ENCODE peak calls at places on chromosomes 4 and X, in ten cellular contexts. Q, B, R, F, G, E, I, C, X and O are unnamed samples.

GRCh38 chr4:144174401-144175067 is 34.0 kb upstream of the GYPA start:
- DNase-seq in I (peak; percentile 67), F (peak; percentile 77), X (peak; percentile 70), R (peak; percentile 50), E (peak; percentile 76), C (peak; percentile 81), Q (peak; percentile 70), B (peak; percentile 16), G (peak; percentile 35), O (peak; percentile 43)

GRCh38 chrX:24131476-24131875 is 18.1 kb upstream of the ZFX start:
- DNase-seq in E (no peak), X (no peak), B (no peak), C (no peak), G (no peak), Q (no peak), R (no peak), F (no peak), I (no peak), O (no peak)

GRCh38 chr4:17347445-17347844 is 164.4 kb downstream of the QDPR start:
- DNase-seq in C (peak; percentile 28), Q (peak; percentile 53), G (peak; percentile 45), F (peak; percentile 40), B (no peak), X (peak; percentile 45), R (peak; percentile 3), E (peak; percentile 28), I (peak; percentile 36), O (no peak)

GRCh38 chr4:54176202-54176601 is 52.9 kb upstream of the PDGFRA start:
- DNase-seq in C (no peak), F (no peak), G (no peak), B (no peak), I (no peak), Q (no peak), X (no peak), E (no peak), R (no peak), O (no peak)

GRCh38 chr4:7987148-7987989 is 47.7 kb upstream of the AFAP1 start:
- DNase-seq in B (peak; percentile 23), X (peak; percentile 82), I (peak; percentile 80), G (peak; percentile 67), E (peak; percentile 77), F (peak; percentile 74), R (peak; percentile 59), C (peak; percentile 86), Q (peak; percentile 60), O (peak; percentile 40)

GRCh38 chrX:25016938-25017598 is 1.3 kb upstream of the ARX start:
- DNase-seq in C (no peak), I (peak; percentile 36), R (no peak), Q (no peak), X (no peak), E (no peak), F (no peak), B (no peak), G (no peak), O (no peak)

GRCh38 chrX:46601283-46601682 is 27.7 kb downstream of the CHST7 start:
- DNase-seq in F (no peak), E (peak; percentile 84), X (no peak), G (no peak), B (no peak), R (no peak), C (no peak), I (no peak), Q (no peak), O (peak; percentile 67)

GRCh38 chrX:118346258-118347094 is 570 bp downstream of the WDR44 start:
- DNase-seq in I (peak; percentile 58), C (peak; percentile 20), G (peak; percentile 55), X (peak; percentile 55), E (no peak), B (no peak), Q (peak; percentile 30), F (peak; percentile 24), R (peak; percentile 14), O (no peak)

GRCh38 chr4:81684357-81684756 is 212.7 kb upstream of the RASGEF1B start:
- DNase-seq in F (no peak), E (no peak), Q (no peak), I (no peak), R (no peak), X (peak; percentile 12), C (no peak), B (no peak), G (no peak), O (no peak)

GRCh38 chr4:99390060-99390459 is 37.5 kb upstream of the ADH1C start:
- DNase-seq in B (no peak), I (no peak), R (no peak), E (peak; percentile 87), F (no peak), X (no peak), C (no peak), Q (no peak), G (no peak), O (peak; percentile 31)

GRCh38 chr4:164012396-164013027 is 518.0 kb downstream of the TMA16 start:
- DNase-seq in G (peak; percentile 16), B (no peak), E (peak; percentile 70), I (peak; percentile 76), Q (peak; percentile 33), C (peak; percentile 58), F (no peak), X (peak; percentile 82), R (peak; percentile 16), O (peak; percentile 20)

GRCh38 chr4:25451676-25452075 is 74.6 kb downstream of the ANAPC4 start:
- DNase-seq in X (no peak), G (no peak), R (no peak), I (no peak), C (no peak), E (no peak), Q (no peak), F (no peak), B (no peak), O (no peak)

GRCh38 chr4:81754169-81754568 is 282.5 kb upstream of the RASGEF1B start:
- DNase-seq in I (no peak), G (no peak), X (no peak), R (peak; percentile 14), C (peak; percentile 2), B (no peak), E (no peak), Q (no peak), F (no peak), O (no peak)

GRCh38 chr4:77385124-77385969 is 220.3 kb upstream of the CXCL13 start:
- DNase-seq in I (peak; percentile 78), Q (peak; percentile 61), F (peak; percentile 71), X (peak; percentile 42), G (peak; percentile 56), C (peak; percentile 61), E (peak; percentile 77), B (peak; percentile 15), R (peak; percentile 53), O (peak; percentile 39)

GRCh38 chrX:110188701-110189558 is 129.0 kb downstream of the AMMECR1 start:
- DNase-seq in X (peak; percentile 52), G (no peak), F (peak; percentile 47), R (no peak), C (no peak), B (no peak), E (no peak), I (no peak), Q (peak; percentile 37), O (no peak)

GRCh38 chr4:40586034-40586433 is 43.6 kb downstream of the RBM47 start:
- DNase-seq in X (no peak), E (no peak), R (peak; percentile 50), B (no peak), Q (no peak), F (no peak), G (no peak), I (no peak), C (no peak), O (peak; percentile 47)

GRCh38 chr4:124993838-124994237 is 281.3 kb upstream of the ANKRD50 start:
- DNase-seq in C (no peak), Q (peak; percentile 31), E (no peak), F (no peak), R (no peak), X (no peak), I (no peak), G (no peak), B (no peak), O (no peak)

GRCh38 chrX:107675823-107676555 is 47.7 kb downstream of the PRPS1 start:
- DNase-seq in G (no peak), F (no peak), Q (peak; percentile 56), C (no peak), B (no peak), E (peak; percentile 75), I (no peak), X (peak; percentile 55), R (peak; percentile 30), O (no peak)

GRCh38 chr4:48483006-48483776 is at the start of gene SLC10A4:
- DNase-seq in I (peak; percentile 73), G (no peak), Q (no peak), R (no peak), X (peak; percentile 52), E (no peak), C (no peak), F (no peak), B (no peak), O (no peak)
- TF ChIP-seq EZH2 in I (no peak), G (no peak), Q (no peak), R (no peak), X (no peak), E (peak; percentile 64), C (no peak), F (no peak), B (no peak), O (no peak)

DNA sequence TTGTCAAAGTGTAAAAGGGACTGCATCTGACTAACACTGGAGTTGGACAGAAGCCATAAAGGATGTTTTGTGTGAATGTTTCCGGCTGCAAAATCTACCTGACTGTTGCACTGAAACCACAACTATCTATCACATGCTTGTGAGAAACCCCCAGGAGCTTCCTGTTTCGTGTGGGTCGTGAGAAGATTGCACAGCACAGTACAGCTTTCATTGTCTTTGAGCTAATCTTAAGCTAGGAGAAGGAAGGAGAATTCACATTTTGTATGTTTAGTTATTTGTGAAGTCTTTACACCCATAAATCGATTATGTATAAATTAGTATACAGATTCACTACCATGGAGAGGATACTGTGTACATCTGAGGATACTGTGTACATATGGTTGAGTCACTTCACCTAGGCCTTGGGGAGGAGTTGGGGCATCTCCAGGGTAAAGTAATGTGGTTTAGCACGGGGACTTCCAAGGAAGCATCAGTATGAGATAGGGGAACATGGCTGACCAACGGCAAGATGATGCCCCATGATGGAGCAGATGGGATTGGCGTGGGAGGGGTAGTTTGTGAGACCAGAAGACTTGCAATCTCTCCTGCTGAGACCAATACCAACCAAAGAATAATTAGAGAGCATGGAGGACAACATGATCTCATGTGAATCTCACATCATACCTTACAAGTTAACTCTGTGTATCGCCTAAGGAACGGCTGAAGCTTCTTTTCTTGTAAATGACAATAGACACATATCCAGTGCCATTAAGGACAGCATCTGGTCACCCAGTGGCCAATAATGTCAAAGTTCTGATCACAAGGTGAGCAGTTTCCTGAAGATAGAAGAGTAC is 43.1 kb upstream of the FAM9C start:
- DNase-seq in Q (peak; percentile 86), E (no peak), B (peak; percentile 99), R (peak; percentile 95), G (peak; percentile 79), C (peak; percentile 85), X (peak; percentile 34), I (no peak), F (peak; percentile 52), O (peak; percentile 75)
- H3K4me1 ChIP-seq in Q (peaks cover 20% of the 10 kb centered on the region), E (no peaks in the 10 kb centered on the region), B (peaks cover 89% of the 10 kb centered on the region), R (peaks cover 9% of the 10 kb centered on the region), G (peaks cover 98% of the 10 kb centered on the region), C (peaks cover 20% of the 10 kb centered on the region), X (no peaks in the 10 kb centered on the region), I (peaks cover 6% of the 10 kb centered on the region), F (peaks cover 18% of the 10 kb centered on the region), O (peaks cover 8% of the 10 kb centered on the region)

GRCh38 chrX:113260474-113260873 is 419.8 kb upstream of the AMOT start:
- DNase-seq in G (no peak), I (peak; percentile 8), C (no peak), Q (peak; percentile 10), X (no peak), B (no peak), E (no peak), R (no peak), F (peak; percentile 1), O (no peak)
- TF ChIP-seq CTCF in G (no peak), I (peak; percentile 52), C (no peak), Q (peak; percentile 25), X (peak; percentile 16), B (peak; percentile 34), E (no peak), R (peak; percentile 17), F (no peak), O (no peak)

GRCh38 chr4:185210102-185210981 is 944 bp downstream of the SNX25 start:
- DNase-seq in F (peak; percentile 67), C (peak; percentile 31), X (peak; percentile 59), Q (peak; percentile 54), G (no peak), E (peak; percentile 63), I (peak; percentile 75), B (no peak), R (peak; percentile 47), O (peak; percentile 46)
- TF ChIP-seq EZH2 in F (no peak), C (no peak), X (no peak), Q (no peak), G (no peak), E (no peak), I (no peak), B (no peak), R (no peak), O (no peak)